ENCODE peak calls at places on chromosome 9, in ten cellular contexts. J, C, Y, O, E, F, V, I, Z and L are unnamed samples.

GRCh38 chr9:136160321-136160938 is 41.8 kb upstream of the TMEM250 start:
- DNase-seq in C (no peak), Z (no peak), Y (no peak), O (no peak), J (no peak), E (no peak), I (no peak), V (no peak), F (no peak), L (no peak)

GRCh38 chr9:87957839-87958238 is 16.5 kb downstream of the CDK20 start:
- DNase-seq in I (no peak), V (no peak), C (no peak), Y (no peak), O (no peak), F (no peak), E (no peak), Z (no peak), J (no peak), L (no peak)

GRCh38 chr9:117644133-117644532 is 60.1 kb upstream of the TLR4 start:
- DNase-seq in Z (peak; percentile 3), V (no peak), O (no peak), Y (no peak), E (no peak), C (no peak), F (no peak), J (peak; percentile 8), I (no peak), L (no peak)

GRCh38 chr9:107684224-107684623 is 194.7 kb upstream of the KLF4 start:
- DNase-seq in J (no peak), V (no peak), I (peak; percentile 24), E (no peak), Z (peak; percentile 12), F (peak; percentile 59), C (no peak), Y (peak; percentile 30), O (peak; percentile 18), L (no peak)

GRCh38 chr9:84349706-84350105 is 9.1 kb upstream of the SLC28A3 start:
- DNase-seq in J (no peak), O (no peak), I (no peak), Y (no peak), E (no peak), Z (no peak), F (no peak), C (no peak), V (no peak), L (no peak)

GRCh38 chr9:109110326-109111014 is 9.3 kb downstream of the TMEM245 start:
- DNase-seq in Z (no peak), E (no peak), V (no peak), I (peak; percentile 73), Y (peak; percentile 80), O (peak; percentile 90), C (no peak), F (peak; percentile 80), J (no peak), L (no peak)

GRCh38 chr9:8825600-8826147 is 1026.1 kb upstream of the DMAC1 start:
- DNase-seq in E (no peak), J (peak; percentile 12), O (no peak), I (peak; percentile 26), Y (no peak), F (no peak), Z (no peak), V (no peak), C (no peak), L (no peak)

GRCh38 chr9:128787583-128788156 is 617 bp downstream of the TBC1D13 start:
- DNase-seq in V (peak; percentile 23), E (no peak), Z (peak; percentile 16), I (peak; percentile 19), F (no peak), J (peak; percentile 10), C (no peak), Y (peak; percentile 9), O (no peak), L (no peak)

GRCh38 chr9:77707696-77708095 is 59.6 kb upstream of the GNA14 start:
- DNase-seq in I (peak; percentile 99), J (no peak), O (peak; percentile 97), F (peak; percentile 99), Y (peak; percentile 98), E (peak; percentile 56), V (peak; percentile 51), C (peak; percentile 62), Z (no peak), L (no peak)

GRCh38 chr9:88773627-88774244 is 217.5 kb upstream of the S1PR3 start:
- DNase-seq in E (no peak), F (peak; percentile 63), Z (no peak), I (peak; percentile 56), J (no peak), V (no peak), O (peak; percentile 64), Y (peak; percentile 64), C (no peak), L (no peak)

GRCh38 chr9:21607576-21607975 is 125.5 kb upstream of the IFNE start:
- DNase-seq in Z (no peak), C (no peak), I (no peak), F (no peak), V (no peak), E (no peak), Y (no peak), J (no peak), O (no peak), L (no peak)

GRCh38 chr9:95808001-95808400 is 67.5 kb upstream of the ERCC6L2 start:
- DNase-seq in J (no peak), I (peak; percentile 53), E (no peak), C (no peak), V (no peak), O (peak; percentile 41), Z (no peak), F (peak; percentile 48), Y (peak; percentile 57), L (no peak)

GRCh38 chr9:3520564-3520963 is 5.2 kb downstream of the RFX3 start:
- DNase-seq in F (no peak), Z (no peak), O (no peak), E (no peak), C (peak; percentile 7), I (no peak), Y (no peak), V (no peak), J (no peak), L (no peak)

GRCh38 chr9:124698265-124698664 is 72.8 kb downstream of the NR6A1 start:
- DNase-seq in Z (no peak), C (no peak), Y (peak; percentile 11), J (no peak), E (no peak), O (peak; percentile 52), F (peak; percentile 75), I (peak; percentile 33), V (no peak), L (no peak)

GRCh38 chr9:133306242-133307194 is 29.5 kb downstream of the SURF6 start:
- DNase-seq in O (peak; percentile 6), I (no peak), C (no peak), E (no peak), V (no peak), J (no peak), F (no peak), Z (no peak), Y (no peak), L (no peak)

GRCh38 chr9:91483835-91484234 is 60.2 kb upstream of the NFIL3 start:
- DNase-seq in I (no peak), Y (no peak), E (no peak), C (no peak), V (no peak), O (no peak), F (no peak), Z (no peak), J (no peak), L (no peak)

GRCh38 chr9:12884736-12885395 is 110.0 kb downstream of the LURAP1L start:
- DNase-seq in Y (peak; percentile 85), J (no peak), V (no peak), F (peak; percentile 88), O (peak; percentile 79), C (peak; percentile 36), E (no peak), I (peak; percentile 95), Z (no peak), L (no peak)
- TF ChIP-seq CTCF in Y (peak; percentile 58), J (peak; percentile 15), V (peak; percentile 72), F (peak; percentile 79), O (peak; percentile 64), C (peak; percentile 73), E (peak; percentile 28), I (peak; percentile 64), Z (no peak), L (no peak)

DNA sequence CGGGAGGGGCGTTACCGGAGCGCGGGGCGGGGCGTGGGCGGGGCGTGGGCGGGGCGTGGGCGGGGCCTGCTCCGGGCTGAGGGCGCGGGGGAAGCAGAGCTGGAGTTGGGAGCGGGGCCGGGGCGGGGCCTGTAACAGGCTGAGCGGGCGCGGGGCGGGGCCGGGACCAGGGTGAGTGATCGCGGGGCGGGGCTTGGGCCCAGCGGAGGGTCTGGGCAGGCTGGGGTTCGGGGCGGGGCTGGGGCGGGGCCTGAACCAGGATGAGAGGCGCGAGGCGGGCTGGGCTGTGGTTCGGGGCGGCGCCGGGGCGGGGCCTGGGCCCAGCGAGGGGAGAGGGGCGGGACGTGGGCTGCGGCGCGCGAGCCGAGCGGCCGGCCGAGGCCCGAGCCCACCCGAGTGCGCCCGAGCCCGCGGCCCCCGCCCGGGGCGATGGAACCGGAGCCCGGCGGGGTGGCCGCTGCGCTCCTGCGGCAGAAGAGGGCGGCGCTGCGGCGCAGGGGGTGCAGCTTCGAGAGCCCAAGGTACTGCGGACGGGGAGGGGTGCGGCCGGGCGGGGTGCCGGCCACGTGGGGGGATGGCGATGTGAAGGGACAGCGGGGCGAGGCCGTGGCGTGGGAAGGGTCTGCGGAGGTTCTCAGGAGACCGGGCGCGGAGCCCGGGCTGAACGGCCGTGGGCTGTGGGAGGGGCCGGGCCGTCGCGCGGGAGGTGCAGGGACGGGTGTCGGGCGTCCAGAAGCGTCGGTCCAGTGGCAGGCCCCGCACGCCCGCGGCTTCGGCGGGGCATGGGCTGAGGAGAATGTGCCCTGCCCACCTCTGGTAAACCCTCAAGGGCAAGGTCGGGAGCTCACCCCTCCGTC is 39.5 kb upstream of the GARNL3 start:
- DNase-seq in E (peak; percentile 98), J (peak; percentile 92), V (peak; percentile 98), Y (peak; percentile 91), Z (peak; percentile 87), O (peak; percentile 91), I (peak; percentile 74), C (peak; percentile 74), F (peak; percentile 81), L (peak; percentile 98)
- TF ChIP-seq CTCF in E (no peak), J (no peak), V (no peak), Y (no peak), Z (no peak), O (no peak), I (no peak), C (peak; percentile 11), F (no peak), L (no peak)

DNA sequence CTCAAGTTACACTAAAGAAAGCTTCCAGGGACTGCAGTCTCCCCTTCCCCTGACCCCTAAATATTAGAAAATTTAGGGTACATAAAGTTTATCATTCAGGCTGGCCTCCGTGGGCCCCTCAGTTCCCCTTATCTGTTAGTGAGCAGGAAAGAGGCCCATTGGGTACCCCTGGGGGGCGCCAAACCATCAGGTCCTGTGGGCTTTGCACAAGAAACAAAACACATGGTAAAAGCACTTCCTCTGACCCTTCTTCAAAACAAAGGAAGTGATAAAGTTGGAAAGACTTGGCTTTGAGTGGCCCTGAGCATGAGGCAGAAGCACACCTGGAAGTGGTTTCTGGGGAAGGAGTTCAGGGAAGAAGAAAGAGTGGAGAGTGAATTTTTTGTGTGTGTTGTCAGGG is 213.0 kb downstream of the SMARCA2 start:
- DNase-seq in Z (peak; percentile 87), Y (peak; percentile 29), I (no peak), E (no peak), F (no peak), J (no peak), V (peak; percentile 25), O (no peak), C (no peak), L (peak; percentile 31)
- TF ChIP-seq CTCF in Z (peak; percentile 15), Y (peak; percentile 30), I (no peak), E (no peak), F (peak; percentile 15), J (peak; percentile 45), V (peak; percentile 15), O (peak; percentile 51), C (peak; percentile 33), L (no peak)

GRCh38 chr9:101951598-101951997 is 213.2 kb upstream of the GRIN3A start:
- DNase-seq in V (no peak), F (no peak), I (no peak), C (no peak), J (no peak), Z (no peak), Y (no peak), E (no peak), O (no peak), L (no peak)
- TF ChIP-seq CTCF in V (no peak), F (no peak), I (no peak), C (no peak), J (no peak), Z (no peak), Y (no peak), E (no peak), O (no peak), L (no peak)